ENCODE peak calls at places on chromosomes 3 and 15, in ten cellular contexts. K, V, Q, W, O, T, S, H, Y and G are unnamed samples.

GRCh38 chr3:94512876-94513275 is 450.0 kb downstream of the NSUN3 start:
- DNase-seq in Q (no peak), V (no peak), H (no peak), K (no peak), W (no peak), T (no peak), O (no peak), Y (no peak), S (no peak), G (no peak)

GRCh38 chr3:189690237-189690636 is 59.0 kb downstream of the TP63 start:
- DNase-seq in K (no peak), T (no peak), H (no peak), V (no peak), S (no peak), Y (no peak), O (no peak), Q (no peak), W (no peak), G (no peak)

GRCh38 chr15:28051920-28052633 is 47.0 kb downstream of the OCA2 start:
- DNase-seq in Y (no peak), W (no peak), K (no peak), O (no peak), S (no peak), Q (no peak), V (no peak), T (peak), H (no peak), G (no peak)

GRCh38 chr15:23569513-23569912 is 4.0 kb downstream of the MKRN3 start:
- DNase-seq in H (no peak), V (no peak), K (no peak), W (no peak), Y (no peak), T (no peak), O (no peak), S (no peak), Q (no peak), G (no peak)

GRCh38 chr15:100893261-100893963 is 13.8 kb downstream of the ALDH1A3 start:
- DNase-seq in Q (no peak), T (no peak), W (no peak), S (no peak), H (no peak), O (no peak), Y (no peak), K (no peak), V (no peak), G (no peak)

GRCh38 chr3:36852071-36852470 is 87.7 kb upstream of the DCLK3 start:
- DNase-seq in O (no peak), W (no peak), Y (no peak), Q (no peak), S (no peak), T (no peak), K (no peak), V (no peak), H (no peak), G (no peak)

GRCh38 chr3:152930516-152930915 is 95.6 kb downstream of the P2RY1 start:
- DNase-seq in H (no peak), Q (no peak), T (no peak), Y (no peak), S (no peak), K (no peak), W (no peak), O (no peak), V (no peak), G (no peak)

GRCh38 chr15:82079736-82080135 is 33.9 kb upstream of the MEX3B start:
- DNase-seq in Y (no peak), O (no peak), T (no peak), H (no peak), Q (no peak), W (no peak), K (no peak), V (no peak), S (no peak), G (no peak)

GRCh38 chr15:92439311-92439710 is 45.6 kb downstream of the ST8SIA2 start:
- DNase-seq in Q (no peak), S (no peak), V (no peak), W (no peak), K (no peak), T (no peak), O (no peak), Y (no peak), H (no peak), G (no peak)

GRCh38 chr15:83160741-83161140 is 46.9 kb downstream of the HDGFL3 start:
- DNase-seq in Q (no peak), T (no peak), K (no peak), S (no peak), V (no peak), H (no peak), O (no peak), Y (no peak), W (no peak), G (no peak)

GRCh38 chr3:126476166-126476975 is 680 bp upstream of the ZXDC start:
- DNase-seq in K (peak), T (no peak), V (no peak), Q (no peak), W (peak), H (peak), S (no peak), O (no peak), Y (peak), G (peak)

GRCh38 chr15:60773893-60774292 is 295.0 kb upstream of the ICE2 start:
- DNase-seq in K (no peak), W (no peak), S (no peak), H (no peak), O (no peak), Q (no peak), T (no peak), Y (no peak), V (no peak), G (no peak)

GRCh38 chr15:97941572-97941971 is 18.9 kb upstream of the ARRDC4 start:
- DNase-seq in Q (no peak), W (no peak), T (no peak), O (no peak), Y (no peak), K (no peak), V (no peak), S (no peak), H (no peak), G (no peak)